ENCODE peak calls at places on chromosomes 6 and 20, in seven cellular contexts. M is RWPE2, H is coronary artery, N is hepatocyte, X is mesendoderm, W is heart right ventricle, E is kidney. O is an unnamed sample.

GRCh38 chr6:111721677-111722219 is 116.1 kb upstream of the TRAF3IP2 start:
- DNase-seq in M (no peak), H (no peak), N (peak; percentile 25), X (peak; percentile 65), W (no peak), E (no peak), O (peak; percentile 42)

GRCh38 chr6:129432738-129433137 is 277.2 kb downstream of the ARHGAP18 start:
- DNase-seq in M (no peak), H (no peak), N (no peak), X (peak; percentile 32), W (no peak), E (no peak), O (no peak)

GRCh38 chr20:43723735-43724134 is 3.1 kb downstream of the GTSF1L start:
- DNase-seq in M (no peak), H (no peak), N (no peak), X (no peak), W (no peak), E (no peak), O (no peak)

GRCh38 chr6:156729248-156729647 is 47.9 kb upstream of the ARID1B start:
- DNase-seq in M (no peak), H (no peak), N (no peak), X (no peak), W (no peak), E (no peak), O (no peak)

GRCh38 chr6:32153252-32153834 is 598 bp upstream of the PPT2 start:
- DNase-seq in M (no peak), H (peak; percentile 89), N (peak; percentile 81), X (peak; percentile 89), W (peak; percentile 42), E (peak; percentile 87), O (peak; percentile 70)

GRCh38 chr6:70811788-70812187 is 144.1 kb downstream of the SMAP1 start:
- DNase-seq in M (no peak), H (no peak), N (no peak), X (no peak), W (no peak), E (no peak), O (no peak)

GRCh38 chr6:50958148-50958547 is 139.5 kb downstream of the TFAP2B start:
- DNase-seq in M (no peak), H (no peak), N (no peak), X (no peak), W (no peak), E (no peak), O (no peak)

GRCh38 chr6:4693566-4693965 is 82.6 kb upstream of the CDYL start:
- DNase-seq in M (no peak), H (no peak), N (no peak), X (no peak), W (no peak), E (no peak), O (no peak)

GRCh38 chr6:29491574-29491973 is 3.8 kb upstream of the MAS1L start:
- DNase-seq in M (no peak), H (no peak), N (no peak), X (peak; percentile 40), W (no peak), E (no peak), O (no peak)

GRCh38 chr20:6122873-6123649 is at the start of gene FERMT1:
- DNase-seq in M (peak; percentile 90), H (no peak), N (peak; percentile 89), X (peak; percentile 85), W (peak; percentile 27), E (peak; percentile 80), O (peak; percentile 80)

GRCh38 chr6:165751486-165751885 is 88.4 kb upstream of the PDE10A start:
- DNase-seq in M (no peak), H (no peak), N (no peak), X (no peak), W (no peak), E (no peak), O (no peak)

GRCh38 chr6:111456208-111456607 is 26.8 kb downstream of the REV3L start:
- DNase-seq in M (no peak), H (no peak), N (no peak), X (no peak), W (no peak), E (no peak), O (no peak)

GRCh38 chr6:43579171-43579570 is 3.2 kb downstream of the POLH start:
- DNase-seq in M (no peak), H (no peak), N (no peak), X (no peak), W (no peak), E (no peak), O (no peak)

GRCh38 chr6:37705239-37706051 is 7.8 kb upstream of the MDGA1 start:
- DNase-seq in M (no peak), H (no peak), N (peak; percentile 90), X (peak; percentile 96), W (peak; percentile 86), E (peak; percentile 88), O (peak; percentile 96)

GRCh38 chr20:24684954-24685691 is 215.7 kb downstream of the SYNDIG1 start:
- DNase-seq in M (peak; percentile 49), H (no peak), N (no peak), X (peak; percentile 44), W (no peak), E (peak; percentile 52), O (peak; percentile 52)

GRCh38 chr6:56771189-56771588 is 128.5 kb upstream of the DST start:
- DNase-seq in M (no peak), H (no peak), N (no peak), X (no peak), W (no peak), E (no peak), O (no peak)

GRCh38 chr6:3663081-3663480 is 88.4 kb downstream of the PXDC1 start:
- DNase-seq in M (no peak), H (no peak), N (no peak), X (no peak), W (no peak), E (no peak), O (no peak)

GRCh38 chr6:3351105-3351676 is 92.4 kb downstream of the PSMG4 start:
- DNase-seq in M (no peak), H (no peak), N (no peak), X (no peak), W (no peak), E (no peak), O (peak; percentile 94)

GRCh38 chr6:65566117-65566516 is 140.9 kb downstream of the EYS start:
- DNase-seq in M (no peak), H (no peak), N (no peak), X (peak; percentile 62), W (no peak), E (no peak), O (peak; percentile 14)

GRCh38 chr20:52305843-52306242 is 114.3 kb upstream of the ZFP64 start:
- DNase-seq in M (no peak), H (no peak), N (no peak), X (no peak), W (no peak), E (no peak), O (no peak)

GRCh38 chr6:108995296-108995695 is 99.3 kb downstream of the SESN1 start:
- DNase-seq in M (no peak), H (no peak), N (no peak), X (no peak), W (no peak), E (no peak), O (no peak)

GRCh38 chr20:1885940-1886693 is 9.1 kb upstream of the SIRPA start:
- DNase-seq in M (no peak), H (no peak), N (no peak), X (no peak), W (no peak), E (no peak), O (no peak)

GRCh38 chr20:1885254-1885653 is 10.0 kb upstream of the SIRPA start:
- DNase-seq in M (no peak), H (no peak), N (no peak), X (no peak), W (no peak), E (no peak), O (no peak)

GRCh38 chr20:1882026-1882425 is 13.2 kb upstream of the SIRPA start:
- DNase-seq in M (no peak), H (no peak), N (no peak), X (no peak), W (no peak), E (no peak), O (no peak)

GRCh38 chr20:1881240-1881835 is 13.9 kb upstream of the SIRPA start:
- DNase-seq in M (no peak), H (no peak), N (no peak), X (no peak), W (no peak), E (no peak), O (no peak)

GRCh38 chr20:1883986-1884385 is 11.2 kb upstream of the SIRPA start:
- DNase-seq in M (no peak), H (no peak), N (no peak), X (no peak), W (no peak), E (no peak), O (no peak)
- H3K27ac ChIP-seq in M (no peak overlapping the region), H (no peak overlapping the region), N (no peak overlapping the region), X (no peak overlapping the region), W (no peak overlapping the region), E (no peak overlapping the region), O (no peak overlapping the region)

DNA sequence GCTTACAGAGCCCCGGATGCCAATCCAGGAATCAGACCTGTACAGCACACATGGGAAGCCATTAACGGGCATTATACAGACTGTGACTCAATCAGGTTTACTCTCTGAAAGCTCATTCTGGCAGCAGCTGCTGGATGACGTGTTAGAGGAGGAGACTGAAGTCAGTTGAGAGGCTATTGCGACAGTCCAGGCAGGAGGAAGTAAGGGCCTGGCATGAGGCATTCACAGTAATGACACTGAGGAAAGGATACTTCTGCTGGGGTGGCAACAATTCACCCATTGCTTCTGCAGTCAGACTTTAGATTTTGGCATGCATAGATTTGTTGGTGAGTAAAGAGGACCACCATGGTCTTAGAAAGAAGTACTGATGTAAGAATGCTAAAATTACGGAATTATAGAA is 151.0 kb upstream of the HEY2 start:
- DNase-seq in M (no peak), H (no peak), N (peak; percentile 50), X (peak; percentile 20), W (peak; percentile 28), E (peak; percentile 86), O (no peak)
- H3K27ac ChIP-seq in M (no peak overlapping the region), H (no peak overlapping the region), N (no peak overlapping the region), X (no peak overlapping the region), W (peak overlapping the region; percentile 37), E (peak overlapping the region; percentile 55), O (no peak overlapping the region)

GRCh38 chr6:79610301-79611009 is 20.7 kb upstream of the SH3BGRL2 start:
- DNase-seq in M (no peak), H (no peak), N (no peak), X (no peak), W (no peak), E (no peak), O (no peak)

GRCh38 chr6:79605968-79606764 is 25.0 kb upstream of the SH3BGRL2 start:
- DNase-seq in M (no peak), H (no peak), N (no peak), X (peak; percentile 47), W (no peak), E (no peak), O (no peak)

GRCh38 chr6:79607000-79607399 is 24.1 kb upstream of the SH3BGRL2 start:
- DNase-seq in M (no peak), H (no peak), N (no peak), X (no peak), W (no peak), E (no peak), O (no peak)

GRCh38 chr6:79609225-79609595 is 21.9 kb upstream of the SH3BGRL2 start:
- DNase-seq in M (no peak), H (no peak), N (no peak), X (no peak), W (no peak), E (no peak), O (no peak)

GRCh38 chr6:79608334-79609224 is 22.6 kb upstream of the SH3BGRL2 start:
- DNase-seq in M (no peak), H (no peak), N (peak; percentile 61), X (no peak), W (no peak), E (no peak), O (no peak)
- H3K27ac ChIP-seq in M (no peak overlapping the region), H (no peak overlapping the region), N (peak overlapping the region; percentile 75), X (no peak overlapping the region), W (no peak overlapping the region), E (no peak overlapping the region), O (no peak overlapping the region)

GRCh38 chr6:142385352-142385751 is 83.5 kb downstream of the ADGRG6 start:
- DNase-seq in M (no peak), H (no peak), N (no peak), X (no peak), W (no peak), E (no peak), O (no peak)
- H3K27ac ChIP-seq in M (peak overlapping the region; percentile 53), H (no peak overlapping the region), N (no peak overlapping the region), X (no peak overlapping the region), W (no peak overlapping the region), E (no peak overlapping the region), O (no peak overlapping the region)